ENCODE peak calls at places on chromosome 7, in four cellular contexts. One of them, this sample, is unnamed.

GRCh38 chr7:27166475-27167169 is 1.3 kb upstream of the HOXA9 start:
- DNase-seq in A549: no peak
- DNase-seq in effector memory CD8-positive, alpha-beta T cell: no peak
- DNase-seq in posterior cingulate gyrus: no peak
- DNase-seq in this sample: no peak

GRCh38 chr7:130683026-130683425 is 3.3 kb downstream of the TSGA13 start:
- DNase-seq in A549: no peak
- DNase-seq in effector memory CD8-positive, alpha-beta T cell: no peak
- DNase-seq in posterior cingulate gyrus: no peak
- DNase-seq in this sample: no peak

GRCh38 chr7:132480534-132480933 is 95.7 kb downstream of the PLXNA4 start:
- DNase-seq in A549: no peak
- DNase-seq in effector memory CD8-positive, alpha-beta T cell: no peak
- DNase-seq in posterior cingulate gyrus: peak
- DNase-seq in this sample: no peak

GRCh38 chr7:34341331-34341730 is 316.7 kb upstream of the NPSR1 start:
- DNase-seq in A549: no peak
- DNase-seq in effector memory CD8-positive, alpha-beta T cell: no peak
- DNase-seq in posterior cingulate gyrus: no peak
- DNase-seq in this sample: peak

GRCh38 chr7:262251-262572 is 27.8 kb upstream of the FOXL3 start:
- DNase-seq in A549: no peak
- DNase-seq in effector memory CD8-positive, alpha-beta T cell: no peak
- DNase-seq in posterior cingulate gyrus: no peak
- DNase-seq in this sample: no peak

GRCh38 chr7:34931739-34932138 is 105.5 kb downstream of the DPY19L1 start:
- DNase-seq in A549: no peak
- DNase-seq in effector memory CD8-positive, alpha-beta T cell: no peak
- DNase-seq in posterior cingulate gyrus: no peak
- DNase-seq in this sample: no peak

GRCh38 chr7:45237788-45238461 is 80.3 kb downstream of the RAMP3 start:
- DNase-seq in A549: no peak
- DNase-seq in effector memory CD8-positive, alpha-beta T cell: no peak
- DNase-seq in posterior cingulate gyrus: no peak
- DNase-seq in this sample: no peak

GRCh38 chr7:141366098-141366621 is 185.1 kb upstream of the AGK start:
- DNase-seq in A549: no peak
- DNase-seq in effector memory CD8-positive, alpha-beta T cell: no peak
- DNase-seq in posterior cingulate gyrus: no peak
- DNase-seq in this sample: peak

GRCh38 chr7:84506151-84506550 is 311.6 kb upstream of the SEMA3A start:
- DNase-seq in A549: no peak
- DNase-seq in effector memory CD8-positive, alpha-beta T cell: no peak
- DNase-seq in posterior cingulate gyrus: no peak
- DNase-seq in this sample: no peak

GRCh38 chr7:28517606-28518005 is 105.3 kb downstream of the CREB5 start:
- DNase-seq in A549: no peak
- DNase-seq in effector memory CD8-positive, alpha-beta T cell: no peak
- DNase-seq in posterior cingulate gyrus: no peak
- DNase-seq in this sample: no peak

GRCh38 chr7:14630048-14630447 is 272.5 kb downstream of the DGKB start:
- DNase-seq in A549: no peak
- DNase-seq in effector memory CD8-positive, alpha-beta T cell: no peak
- DNase-seq in posterior cingulate gyrus: no peak
- DNase-seq in this sample: no peak

GRCh38 chr7:44112997-44113763 is 9.0 kb downstream of the AEBP1 start:
- DNase-seq in A549: no peak
- DNase-seq in effector memory CD8-positive, alpha-beta T cell: no peak
- DNase-seq in posterior cingulate gyrus: no peak
- DNase-seq in this sample: no peak

GRCh38 chr7:41047789-41048191 is 655.1 kb downstream of the INHBA start:
- DNase-seq in A549: no peak
- DNase-seq in effector memory CD8-positive, alpha-beta T cell: no peak
- DNase-seq in posterior cingulate gyrus: no peak
- DNase-seq in this sample: no peak

GRCh38 chr7:68186072-68186471 is 1189.4 kb downstream of the TYW1 start:
- DNase-seq in A549: no peak
- DNase-seq in effector memory CD8-positive, alpha-beta T cell: no peak
- DNase-seq in posterior cingulate gyrus: no peak
- DNase-seq in this sample: no peak